ENCODE peak calls at places on chromosome 12, in five cellular contexts. One of them, this sample, is unnamed.

GRCh38 chr12:101777978-101778377 is 38.7 kb upstream of the SYCP3 start:
- DNase-seq in GM20000: no peak
- DNase-seq in fibroblast of lung: no peak
- DNase-seq in progenitor cell of endocrine pancreas: no peak
- DNase-seq in A549: no peak
- DNase-seq in this sample: no peak

GRCh38 chr12:54700301-54700700 is 52.1 kb upstream of the DCD start:
- DNase-seq in progenitor cell of endocrine pancreas: no peak
- DNase-seq in fibroblast of lung: no peak
- DNase-seq in A549: no peak
- DNase-seq in GM20000: no peak
- DNase-seq in this sample: no peak

GRCh38 chr12:49646331-49646830 is 23.0 kb downstream of the PRPF40B start:
- DNase-seq in A549: no peak
- DNase-seq in GM20000: no peak
- DNase-seq in progenitor cell of endocrine pancreas: no peak
- DNase-seq in fibroblast of lung: no peak
- DNase-seq in this sample: no peak

GRCh38 chr12:46555379-46555778 is 182.8 kb upstream of the SLC38A2 start:
- DNase-seq in A549: no peak
- DNase-seq in GM20000: no peak
- DNase-seq in fibroblast of lung: peak
- DNase-seq in progenitor cell of endocrine pancreas: no peak
- DNase-seq in this sample: no peak

GRCh38 chr12:32995623-32996022 is 99.0 kb upstream of the PKP2 start:
- DNase-seq in progenitor cell of endocrine pancreas: no peak
- DNase-seq in A549: no peak
- DNase-seq in fibroblast of lung: no peak
- DNase-seq in GM20000: no peak
- DNase-seq in this sample: no peak

GRCh38 chr12:15829255-15829654 is 40.1 kb upstream of the EPS8 start:
- DNase-seq in A549: no peak
- DNase-seq in GM20000: no peak
- DNase-seq in fibroblast of lung: no peak
- DNase-seq in progenitor cell of endocrine pancreas: no peak
- DNase-seq in this sample: no peak

GRCh38 chr12:53051881-53052412 is 2.1 kb downstream of the TNS2 start:
- DNase-seq in progenitor cell of endocrine pancreas: no peak
- DNase-seq in A549: no peak
- DNase-seq in fibroblast of lung: no peak
- DNase-seq in GM20000: no peak
- DNase-seq in this sample: no peak

GRCh38 chr12:68915055-68915454 is 17.9 kb downstream of the CPM start:
- DNase-seq in progenitor cell of endocrine pancreas: no peak
- DNase-seq in A549: no peak
- DNase-seq in GM20000: no peak
- DNase-seq in fibroblast of lung: peak
- DNase-seq in this sample: no peak

GRCh38 chr12:108375986-108376663 is 37.0 kb upstream of the CMKLR1 start:
- DNase-seq in GM20000: no peak
- DNase-seq in fibroblast of lung: peak
- DNase-seq in A549: no peak
- DNase-seq in progenitor cell of endocrine pancreas: no peak
- DNase-seq in this sample: no peak

GRCh38 chr12:124426594-124427550 is 132.0 kb downstream of the RFLNA start:
- DNase-seq in A549: no peak
- DNase-seq in GM20000: no peak
- DNase-seq in progenitor cell of endocrine pancreas: no peak
- DNase-seq in fibroblast of lung: no peak
- DNase-seq in this sample: peak

GRCh38 chr12:100391856-100392255 is 35.0 kb downstream of the SLC17A8 start:
- DNase-seq in fibroblast of lung: no peak
- DNase-seq in progenitor cell of endocrine pancreas: no peak
- DNase-seq in GM20000: no peak
- DNase-seq in A549: no peak
- DNase-seq in this sample: no peak

GRCh38 chr12:9235519-9235918 is 27.3 kb upstream of the PZP start:
- DNase-seq in A549: no peak
- DNase-seq in GM20000: no peak
- DNase-seq in progenitor cell of endocrine pancreas: no peak
- DNase-seq in fibroblast of lung: no peak
- DNase-seq in this sample: no peak

GRCh38 chr12:78120866-78121590 is 290.3 kb downstream of the NAV3 start:
- DNase-seq in fibroblast of lung: peak
- DNase-seq in GM20000: peak
- DNase-seq in progenitor cell of endocrine pancreas: no peak
- DNase-seq in A549: peak
- DNase-seq in this sample: no peak

GRCh38 chr12:67362526-67362925 is 93.4 kb downstream of the CAND1 start:
- DNase-seq in fibroblast of lung: no peak
- DNase-seq in GM20000: no peak
- DNase-seq in A549: no peak
- DNase-seq in progenitor cell of endocrine pancreas: no peak
- DNase-seq in this sample: no peak

GRCh38 chr12:102174117-102174516 is 23.5 kb downstream of the PMCH start:
- DNase-seq in fibroblast of lung: no peak
- DNase-seq in GM20000: no peak
- DNase-seq in A549: no peak
- DNase-seq in progenitor cell of endocrine pancreas: no peak
- DNase-seq in this sample: no peak

GRCh38 chr12:57149309-57149900 is 2.0 kb upstream of the LRP1-AS start:
- DNase-seq in fibroblast of lung: peak
- DNase-seq in A549: no peak
- DNase-seq in progenitor cell of endocrine pancreas: no peak
- DNase-seq in GM20000: no peak
- DNase-seq in this sample: no peak

GRCh38 chr12:53486730-53487487 is 12.3 kb downstream of the MAP3K12 start:
- DNase-seq in A549: no peak
- DNase-seq in GM20000: no peak
- DNase-seq in fibroblast of lung: no peak
- DNase-seq in progenitor cell of endocrine pancreas: no peak
- DNase-seq in this sample: no peak

GRCh38 chr12:57864382-57864781 is 17.9 kb upstream of the CTDSP2 start:
- DNase-seq in A549: peak
- DNase-seq in GM20000: no peak
- DNase-seq in fibroblast of lung: peak
- DNase-seq in progenitor cell of endocrine pancreas: no peak
- DNase-seq in this sample: no peak

GRCh38 chr12:66203820-66204219 is 14.8 kb downstream of the IRAK3 start:
- DNase-seq in fibroblast of lung: no peak
- DNase-seq in progenitor cell of endocrine pancreas: no peak
- DNase-seq in GM20000: no peak
- DNase-seq in A549: no peak
- DNase-seq in this sample: no peak

GRCh38 chr12:48197967-48198618 is 5.0 kb downstream of the OR10AD1 start:
- DNase-seq in fibroblast of lung: peak
- DNase-seq in GM20000: peak
- DNase-seq in A549: peak
- DNase-seq in progenitor cell of endocrine pancreas: peak
- DNase-seq in this sample: peak

GRCh38 chr12:105977256-105978051 is 161.3 kb downstream of the NUAK1 start:
- DNase-seq in progenitor cell of endocrine pancreas: no peak
- DNase-seq in fibroblast of lung: peak
- DNase-seq in GM20000: no peak
- DNase-seq in A549: no peak
- DNase-seq in this sample: no peak

GRCh38 chr12:119772431-119772830 is 104.5 kb downstream of the PRKAB1 start:
- DNase-seq in GM20000: no peak
- DNase-seq in progenitor cell of endocrine pancreas: no peak
- DNase-seq in fibroblast of lung: no peak
- DNase-seq in A549: no peak
- DNase-seq in this sample: no peak

GRCh38 chr12:125493704-125494308 is 428.6 kb downstream of the AACS start:
- DNase-seq in A549: no peak
- DNase-seq in fibroblast of lung: no peak
- DNase-seq in GM20000: no peak
- DNase-seq in progenitor cell of endocrine pancreas: no peak
- DNase-seq in this sample: no peak

GRCh38 chr12:118377891-118378470 is 1.6 kb downstream of the SUDS3 start:
- DNase-seq in A549: peak
- DNase-seq in GM20000: peak
- DNase-seq in fibroblast of lung: peak
- DNase-seq in progenitor cell of endocrine pancreas: peak
- DNase-seq in this sample: peak

GRCh38 chr12:112169966-112170365 is 44.6 kb downstream of the TRAFD1 start:
- DNase-seq in progenitor cell of endocrine pancreas: no peak
- DNase-seq in GM20000: no peak
- DNase-seq in fibroblast of lung: no peak
- DNase-seq in A549: no peak
- DNase-seq in this sample: no peak

GRCh38 chr12:27060740-27061139 is 21.6 kb downstream of the C12orf71 start:
- DNase-seq in A549: no peak
- DNase-seq in progenitor cell of endocrine pancreas: no peak
- DNase-seq in fibroblast of lung: no peak
- DNase-seq in GM20000: no peak
- DNase-seq in this sample: no peak

GRCh38 chr12:58443273-58443980 is 476.9 kb downstream of the LRIG3 start:
- DNase-seq in progenitor cell of endocrine pancreas: no peak
- DNase-seq in fibroblast of lung: peak
- DNase-seq in A549: no peak
- DNase-seq in GM20000: peak
- DNase-seq in this sample: peak

GRCh38 chr12:22130671-22131070 is 84.7 kb downstream of the CMAS start:
- DNase-seq in GM20000: no peak
- DNase-seq in fibroblast of lung: no peak
- DNase-seq in A549: no peak
- DNase-seq in progenitor cell of endocrine pancreas: no peak
- DNase-seq in this sample: no peak

GRCh38 chr12:48977290-48978281 is 536 bp upstream of the WNT1 start:
- DNase-seq in fibroblast of lung: peak
- DNase-seq in A549: peak
- DNase-seq in progenitor cell of endocrine pancreas: peak
- DNase-seq in GM20000: peak
- DNase-seq in this sample: peak

GRCh38 chr12:82838123-82838522 is 151.4 kb downstream of the TMTC2 start:
- DNase-seq in fibroblast of lung: no peak
- DNase-seq in A549: no peak
- DNase-seq in progenitor cell of endocrine pancreas: no peak
- DNase-seq in GM20000: no peak
- DNase-seq in this sample: no peak

GRCh38 chr12:120941412-120941811 is 36.9 kb upstream of the HNF1A start:
- DNase-seq in progenitor cell of endocrine pancreas: no peak
- DNase-seq in GM20000: no peak
- DNase-seq in fibroblast of lung: no peak
- DNase-seq in A549: no peak
- DNase-seq in this sample: no peak

GRCh38 chr12:109870648-109871047 is 9.7 kb downstream of the GLTP start:
- DNase-seq in GM20000: no peak
- DNase-seq in progenitor cell of endocrine pancreas: no peak
- DNase-seq in fibroblast of lung: peak
- DNase-seq in A549: no peak
- DNase-seq in this sample: no peak

GRCh38 chr12:95763809-95764253 is 26.7 kb downstream of the NTN4 start:
- DNase-seq in fibroblast of lung: peak
- DNase-seq in progenitor cell of endocrine pancreas: no peak
- DNase-seq in GM20000: no peak
- DNase-seq in A549: peak
- DNase-seq in this sample: no peak

GRCh38 chr12:542290-543113 is 82.8 kb downstream of the B4GALNT3 start:
- DNase-seq in fibroblast of lung: no peak
- DNase-seq in A549: no peak
- DNase-seq in GM20000: no peak
- DNase-seq in progenitor cell of endocrine pancreas: no peak
- DNase-seq in this sample: peak
- TF ChIP-seq CTCF in fibroblast of lung: no peak
- TF ChIP-seq CTCF in A549: no peak
- TF ChIP-seq CTCF in GM20000: no peak
- TF ChIP-seq CTCF in progenitor cell of endocrine pancreas: no peak
- TF ChIP-seq CTCF in this sample: no peak

GRCh38 chr12:2283910-2284309 is 231.1 kb downstream of the CACNA1C start:
- DNase-seq in A549: no peak
- DNase-seq in GM20000: no peak
- DNase-seq in fibroblast of lung: peak
- DNase-seq in progenitor cell of endocrine pancreas: no peak
- DNase-seq in this sample: no peak

GRCh38 chr12:2284321-2284813 is 231.6 kb downstream of the CACNA1C start:
- DNase-seq in progenitor cell of endocrine pancreas: no peak
- DNase-seq in A549: no peak
- DNase-seq in fibroblast of lung: peak
- DNase-seq in GM20000: no peak
- DNase-seq in this sample: no peak

GRCh38 chr12:2286051-2286450 is 233.3 kb downstream of the CACNA1C start:
- DNase-seq in progenitor cell of endocrine pancreas: no peak
- DNase-seq in A549: no peak
- DNase-seq in GM20000: no peak
- DNase-seq in fibroblast of lung: no peak
- DNase-seq in this sample: no peak

GRCh38 chr12:2285462-2285861 is 232.7 kb downstream of the CACNA1C start:
- DNase-seq in progenitor cell of endocrine pancreas: no peak
- DNase-seq in A549: no peak
- DNase-seq in fibroblast of lung: no peak
- DNase-seq in GM20000: no peak
- DNase-seq in this sample: no peak

DNA sequence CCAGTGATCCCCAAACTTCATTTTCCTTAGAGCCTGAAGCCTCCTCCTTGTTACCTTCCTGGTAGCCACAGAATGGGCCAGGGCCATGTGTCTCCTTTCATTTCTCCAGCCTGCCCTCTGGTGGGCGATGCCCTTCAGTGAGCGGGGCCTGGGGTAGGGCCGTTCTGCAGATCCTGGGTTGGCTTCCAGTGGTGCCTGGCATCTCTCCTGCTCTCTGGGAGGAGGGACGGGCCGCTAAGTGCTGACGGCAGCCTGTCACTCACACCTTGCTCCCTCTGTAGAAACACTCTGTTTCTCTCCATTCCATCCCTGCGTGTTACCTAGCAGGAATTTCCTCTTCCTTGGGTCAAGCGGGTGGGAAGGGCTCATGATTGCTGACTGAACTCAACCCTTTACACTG is 232.1 kb downstream of the CACNA1C start:
- DNase-seq in GM20000: peak
- DNase-seq in fibroblast of lung: peak
- DNase-seq in A549: peak
- DNase-seq in progenitor cell of endocrine pancreas: peak
- DNase-seq in this sample: peak
- TF ChIP-seq CTCF in GM20000: peak
- TF ChIP-seq CTCF in fibroblast of lung: peak
- TF ChIP-seq CTCF in A549: peak
- TF ChIP-seq CTCF in progenitor cell of endocrine pancreas: peak
- TF ChIP-seq CTCF in this sample: peak

DNA sequence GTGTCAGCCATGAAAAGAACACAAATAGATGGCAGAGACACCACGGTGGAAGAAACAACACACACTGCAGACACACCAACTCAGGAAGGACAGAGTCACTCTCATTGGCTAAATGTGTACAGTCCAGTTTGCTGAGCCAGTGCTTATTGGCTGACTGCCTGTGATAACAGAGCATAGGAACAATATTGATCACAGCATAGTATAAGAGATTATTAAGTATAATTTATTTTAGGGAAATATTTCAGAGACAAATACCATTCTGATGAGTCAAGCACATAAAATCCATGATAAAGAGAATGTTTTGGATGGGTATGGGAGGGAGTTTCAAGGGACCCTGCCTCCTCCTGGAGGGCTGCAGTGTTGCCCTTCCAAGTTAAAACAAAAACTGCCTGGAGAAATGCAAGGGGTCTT is 50.9 kb downstream of the BTG1 start:
- DNase-seq in A549: no peak
- DNase-seq in GM20000: no peak
- DNase-seq in fibroblast of lung: peak
- DNase-seq in progenitor cell of endocrine pancreas: no peak
- DNase-seq in this sample: no peak
- TF ChIP-seq CTCF in A549: no peak
- TF ChIP-seq CTCF in GM20000: no peak
- TF ChIP-seq CTCF in fibroblast of lung: no peak
- TF ChIP-seq CTCF in progenitor cell of endocrine pancreas: peak
- TF ChIP-seq CTCF in this sample: no peak

GRCh38 chr12:123319826-123320225 is 44.8 kb downstream of the SBNO1 start:
- DNase-seq in progenitor cell of endocrine pancreas: no peak
- DNase-seq in GM20000: no peak
- DNase-seq in A549: no peak
- DNase-seq in fibroblast of lung: no peak
- DNase-seq in this sample: no peak
- TF ChIP-seq CTCF in progenitor cell of endocrine pancreas: no peak
- TF ChIP-seq CTCF in GM20000: no peak
- TF ChIP-seq CTCF in A549: no peak
- TF ChIP-seq CTCF in fibroblast of lung: no peak
- TF ChIP-seq CTCF in this sample: no peak

This sample was measured in glutamatergic neuron.